ENCODE peak calls at places on chromosomes 12 and 14, in ten cellular contexts. G is ovary, J is gastrocnemius medialis, M is lower lobe of right lung, A is A549, O is upper lobe of right lung, S is lower leg skin, D is suprapubic skin, B is cardiac muscle cell, Y is GM13976. F is an unnamed sample.

GRCh38 chr12:42588308-42588836 is 1.2 kb downstream of the PRICKLE1 start:
- DNase-seq in G (no peak), J (no peak), M (no peak), A (no peak), O (no peak), S (no peak), D (no peak), B (peak; percentile 38), Y (no peak), F (no peak)

GRCh38 chr14:22152161-22152870 is 436.7 kb downstream of the DAD1 start:
- DNase-seq in G (no peak), J (no peak), M (no peak), A (no peak), O (no peak), S (no peak), D (no peak), B (no peak), Y (no peak), F (no peak)

GRCh38 chr12:56414401-56414800 is 34.8 kb downstream of the TIMELESS start:
- DNase-seq in G (no peak), J (no peak), M (no peak), A (no peak), O (no peak), S (no peak), D (no peak), B (no peak), Y (no peak), F (no peak)

GRCh38 chr14:101120636-101121398 is 217.3 kb upstream of the RTL1 start:
- DNase-seq in G (no peak), J (no peak), M (peak; percentile 81), A (no peak), O (peak; percentile 76), S (peak; percentile 87), D (peak; percentile 60), B (no peak), Y (no peak), F (peak; percentile 20)

GRCh38 chr12:58764100-58764953 is 156.0 kb downstream of the LRIG3 start:
- DNase-seq in G (no peak), J (no peak), M (no peak), A (no peak), O (no peak), S (no peak), D (no peak), B (no peak), Y (no peak), F (no peak)

GRCh38 chr14:100072783-100073346 is 7.6 kb downstream of the EVL start:
- DNase-seq in G (no peak), J (no peak), M (peak; percentile 86), A (no peak), O (peak; percentile 84), S (no peak), D (no peak), B (no peak), Y (peak; percentile 57), F (peak; percentile 46)

GRCh38 chr14:70282666-70283065 is 76.8 kb downstream of the COX16 start:
- DNase-seq in G (no peak), J (no peak), M (no peak), A (no peak), O (no peak), S (no peak), D (no peak), B (no peak), Y (no peak), F (no peak)

GRCh38 chr12:52907092-52907810 is 2.4 kb upstream of the KRT8 start:
- DNase-seq in G (peak; percentile 43), J (no peak), M (peak; percentile 83), A (peak; percentile 44), O (peak; percentile 85), S (peak; percentile 90), D (peak; percentile 77), B (peak; percentile 70), Y (no peak), F (no peak)

GRCh38 chr14:87934185-87934584 is 58.8 kb downstream of the GALC start:
- DNase-seq in G (no peak), J (no peak), M (no peak), A (no peak), O (no peak), S (no peak), D (no peak), B (no peak), Y (no peak), F (no peak)

GRCh38 chr12:32400866-32401265 is 1.5 kb downstream of the FGD4 start:
- DNase-seq in G (no peak), J (no peak), M (no peak), A (no peak), O (no peak), S (no peak), D (no peak), B (no peak), Y (no peak), F (no peak)

GRCh38 chr12:32399045-32399372 is 349 bp upstream of the FGD4 start:
- DNase-seq in G (no peak), J (no peak), M (no peak), A (no peak), O (no peak), S (no peak), D (no peak), B (no peak), Y (no peak), F (no peak)

GRCh38 chr12:32400114-32400672 is 835 bp downstream of the FGD4 start:
- DNase-seq in G (no peak), J (no peak), M (no peak), A (peak; percentile 44), O (no peak), S (no peak), D (no peak), B (peak; percentile 38), Y (peak; percentile 38), F (no peak)

GRCh38 chr12:32399373-32400113 is at the start of gene FGD4:
- DNase-seq in G (peak; percentile 88), J (peak; percentile 87), M (peak; percentile 95), A (peak; percentile 88), O (peak; percentile 97), S (peak; percentile 94), D (peak; percentile 84), B (peak; percentile 91), Y (peak; percentile 86), F (peak; percentile 27)

GRCh38 chr12:32402170-32402569 is 2.8 kb downstream of the FGD4 start:
- DNase-seq in G (no peak), J (no peak), M (no peak), A (no peak), O (no peak), S (no peak), D (no peak), B (no peak), Y (no peak), F (no peak)
- TF ChIP-seq CTCF in G (no peak), J (no peak), M (no peak), A (no peak), O (no peak), S (no peak), D (no peak), B (no peak), Y (no peak), F (no peak)

DNA sequence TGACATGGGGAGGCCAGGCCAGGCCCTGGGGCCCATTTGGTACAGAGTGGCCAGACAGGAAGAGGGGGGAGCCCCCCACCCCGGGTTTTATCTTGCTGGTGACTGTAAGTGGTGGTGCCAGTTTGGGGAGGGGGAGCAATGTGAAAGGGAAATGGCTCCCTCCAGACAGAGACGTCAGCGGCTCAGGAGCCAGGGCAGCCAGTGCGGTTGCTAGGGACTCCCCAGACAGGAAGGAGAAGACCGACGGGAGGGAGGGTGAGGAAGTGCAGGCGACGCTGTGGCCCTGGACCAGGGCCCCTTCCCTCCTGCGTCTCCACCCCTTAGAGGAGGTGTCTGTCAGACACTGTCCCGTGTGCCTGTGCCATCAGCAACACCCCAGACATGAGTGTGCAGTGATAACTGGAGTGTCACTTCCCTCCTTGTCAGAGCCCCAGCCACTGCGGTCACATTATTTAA is 7.0 kb downstream of the VASH1 start:
- DNase-seq in G (no peak), J (no peak), M (peak; percentile 84), A (no peak), O (peak; percentile 82), S (peak; percentile 80), D (no peak), B (peak; percentile 84), Y (peak; percentile 85), F (peak; percentile 59)
- TF ChIP-seq CTCF in G (no peak), J (no peak), M (no peak), A (no peak), O (no peak), S (no peak), D (no peak), B (no peak), Y (no peak), F (no peak)

GRCh38 chr12:76085159-76085868 is 829 bp upstream of the NAP1L1 start:
- DNase-seq in G (no peak), J (no peak), M (no peak), A (no peak), O (no peak), S (no peak), D (no peak), B (peak; percentile 27), Y (peak; percentile 15), F (no peak)
- TF ChIP-seq CTCF in G (no peak), J (no peak), M (peak; percentile 25), A (peak; percentile 46), O (no peak), S (no peak), D (no peak), B (peak; percentile 34), Y (peak; percentile 55), F (no peak)

GRCh38 chr14:77058082-77058481 is 29.6 kb upstream of the IRF2BPL start:
- DNase-seq in G (no peak), J (no peak), M (no peak), A (no peak), O (no peak), S (no peak), D (no peak), B (no peak), Y (no peak), F (no peak)

GRCh38 chr14:77062261-77062660 is 33.8 kb upstream of the IRF2BPL start:
- DNase-seq in G (no peak), J (no peak), M (no peak), A (no peak), O (no peak), S (no peak), D (no peak), B (no peak), Y (no peak), F (no peak)

GRCh38 chr14:77058785-77059184 is 30.3 kb upstream of the IRF2BPL start:
- DNase-seq in G (no peak), J (no peak), M (no peak), A (no peak), O (no peak), S (no peak), D (no peak), B (no peak), Y (no peak), F (no peak)

GRCh38 chr14:77061630-77062029 is 33.1 kb upstream of the IRF2BPL start:
- DNase-seq in G (no peak), J (no peak), M (no peak), A (no peak), O (no peak), S (no peak), D (no peak), B (no peak), Y (no peak), F (no peak)

DNA sequence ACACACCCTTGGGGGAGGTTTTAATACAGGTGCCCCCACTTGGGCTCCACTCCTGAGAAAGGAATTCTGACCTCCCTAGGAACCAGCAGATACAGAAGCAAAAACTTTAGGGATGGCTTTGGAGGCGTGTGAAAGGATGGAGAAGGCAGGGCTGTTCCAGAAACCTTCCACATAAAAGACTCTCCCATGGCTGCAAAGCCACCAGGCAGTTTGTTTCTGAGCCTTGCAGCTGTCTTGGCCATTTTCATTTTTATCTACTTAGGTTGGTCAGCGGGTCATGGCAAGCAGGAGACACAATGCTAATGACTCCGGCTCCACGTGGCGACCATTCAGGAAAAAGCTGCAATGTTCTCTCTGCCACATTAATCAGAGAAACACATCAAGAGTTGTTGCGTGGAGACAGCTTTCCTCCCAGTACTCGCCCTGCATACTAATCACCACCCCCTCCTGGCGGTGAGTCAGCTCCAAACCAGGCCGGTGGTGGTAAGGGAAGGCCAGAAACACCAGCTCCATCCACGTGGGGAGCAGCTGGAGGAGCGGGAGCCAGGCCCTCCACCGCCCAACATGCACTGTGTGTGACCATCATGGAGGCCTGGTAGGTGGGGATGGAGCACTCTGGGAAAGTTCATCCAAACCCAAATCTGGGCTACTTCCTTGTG is 30.9 kb upstream of the IRF2BPL start:
- DNase-seq in G (no peak), J (no peak), M (no peak), A (peak; percentile 51), O (no peak), S (no peak), D (no peak), B (no peak), Y (no peak), F (no peak)
- TF ChIP-seq CTCF in G (no peak), J (peak; percentile 6), M (no peak), A (no peak), O (peak; percentile 21), S (no peak), D (no peak), B (peak; percentile 48), Y (no peak), F (no peak)

F was measured in natural killer cell.